ENCODE peak calls at places on chromosomes 7 and 10, in seven cellular contexts. W is Panc1, T is kidney, X is spleen, F is stomach, R is heart right ventricle, V is fibroblast of lung. L is an unnamed sample.

GRCh38 chr7:94973844-94974243 is 66.5 kb downstream of the PPP1R9A start:
- DNase-seq in W (no peak), T (no peak), X (no peak), F (no peak), R (no peak), V (no peak), L (no peak)

GRCh38 chr7:94662548-94662947 is 6.6 kb upstream of the SGCE start:
- DNase-seq in W (no peak), T (no peak), X (no peak), F (no peak), R (no peak), V (no peak), L (no peak)

GRCh38 chr7:106704000-106704840 is 43.3 kb upstream of the CCDC71L start:
- DNase-seq in W (no peak), T (no peak), X (no peak), F (no peak), R (no peak), V (no peak), L (no peak)

GRCh38 chr10:14670551-14671240 is 104.0 kb downstream of the FAM107B start:
- DNase-seq in W (no peak), T (no peak), X (no peak), F (no peak), R (no peak), V (no peak), L (peak; percentile 72)

GRCh38 chr7:40808409-40808942 is 673.7 kb downstream of the SUGCT start:
- DNase-seq in W (no peak), T (peak; percentile 73), X (no peak), F (no peak), R (no peak), V (peak; percentile 96), L (no peak)

GRCh38 chr10:73577788-73578187 is 13.4 kb downstream of the USP54 start:
- DNase-seq in W (no peak), T (no peak), X (no peak), F (peak; percentile 83), R (peak; percentile 26), V (peak; percentile 86), L (peak; percentile 95)

GRCh38 chr10:21297525-21298383 is 227.7 kb downstream of the SKIDA1 start:
- DNase-seq in W (no peak), T (no peak), X (no peak), F (no peak), R (no peak), V (no peak), L (no peak)

GRCh38 chr10:120513307-120513706 is 56.3 kb downstream of the PLPP4 start:
- DNase-seq in W (no peak), T (no peak), X (no peak), F (no peak), R (no peak), V (no peak), L (no peak)

GRCh38 chr10:99672884-99673283 is 13.6 kb downstream of the ENTPD7 start:
- DNase-seq in W (no peak), T (no peak), X (no peak), F (no peak), R (no peak), V (peak; percentile 55), L (no peak)

GRCh38 chr7:26439502-26440252 is 148.0 kb downstream of the SNX10 start:
- DNase-seq in W (no peak), T (no peak), X (no peak), F (no peak), R (no peak), V (no peak), L (no peak)

GRCh38 chr10:103204353-103205255 is 11.5 kb upstream of the NT5C2 start:
- DNase-seq in W (no peak), T (no peak), X (no peak), F (no peak), R (no peak), V (no peak), L (no peak)

GRCh38 chr7:122944682-122945303 is 50.7 kb downstream of the TAS2R16 start:
- DNase-seq in W (no peak), T (no peak), X (no peak), F (no peak), R (no peak), V (peak; percentile 63), L (no peak)
- TF ChIP-seq CTCF in W (no peak), T (no peak), X (no peak), F (no peak), R (no peak), V (no peak), L (no peak)

GRCh38 chr10:27743736-27744477 is 1.7 kb downstream of the MKX start:
- DNase-seq in W (no peak), T (no peak), X (no peak), F (no peak), R (no peak), V (no peak), L (peak; percentile 65)

GRCh38 chr10:27745719-27746363 is at the start of gene MKX:
- DNase-seq in W (no peak), T (peak; percentile 80), X (no peak), F (peak; percentile 44), R (no peak), V (peak; percentile 56), L (peak; percentile 87)

GRCh38 chr10:27744478-27745379 is 890 bp downstream of the MKX start:
- DNase-seq in W (no peak), T (peak; percentile 66), X (peak; percentile 76), F (peak; percentile 28), R (no peak), V (peak; percentile 53), L (peak; percentile 72)

GRCh38 chr10:27746364-27747095 is 911 bp upstream of the MKX start:
- DNase-seq in W (no peak), T (no peak), X (no peak), F (no peak), R (no peak), V (no peak), L (no peak)

GRCh38 chr10:27745380-27745718 is 270 bp downstream of the MKX start:
- DNase-seq in W (no peak), T (no peak), X (peak; percentile 74), F (no peak), R (no peak), V (no peak), L (peak; percentile 65)
- H3K27ac ChIP-seq in W (no peak overlapping the region), T (no peak overlapping the region), X (no peak overlapping the region), F (no peak overlapping the region), R (no peak overlapping the region), V (no peak overlapping the region), L (peak overlapping the region; percentile 98)

GRCh38 chr10:119478111-119479047 is 64.1 kb downstream of the RGS10 start:
- DNase-seq in W (no peak), T (no peak), X (peak; percentile 88), F (no peak), R (no peak), V (no peak), L (no peak)
- TF ChIP-seq CTCF in W (no peak), T (no peak), X (no peak), F (no peak), R (no peak), V (no peak), L (no peak)

GRCh38 chr10:23516530-23516929 is 77.7 kb downstream of the OTUD1 start:
- DNase-seq in W (no peak), T (no peak), X (no peak), F (no peak), R (no peak), V (peak; percentile 6), L (no peak)

GRCh38 chr10:23517155-23517554 is 78.3 kb downstream of the OTUD1 start:
- DNase-seq in W (no peak), T (no peak), X (no peak), F (no peak), R (no peak), V (no peak), L (no peak)

GRCh38 chr10:23514321-23514720 is 75.4 kb downstream of the OTUD1 start:
- DNase-seq in W (no peak), T (no peak), X (no peak), F (no peak), R (no peak), V (no peak), L (no peak)

DNA sequence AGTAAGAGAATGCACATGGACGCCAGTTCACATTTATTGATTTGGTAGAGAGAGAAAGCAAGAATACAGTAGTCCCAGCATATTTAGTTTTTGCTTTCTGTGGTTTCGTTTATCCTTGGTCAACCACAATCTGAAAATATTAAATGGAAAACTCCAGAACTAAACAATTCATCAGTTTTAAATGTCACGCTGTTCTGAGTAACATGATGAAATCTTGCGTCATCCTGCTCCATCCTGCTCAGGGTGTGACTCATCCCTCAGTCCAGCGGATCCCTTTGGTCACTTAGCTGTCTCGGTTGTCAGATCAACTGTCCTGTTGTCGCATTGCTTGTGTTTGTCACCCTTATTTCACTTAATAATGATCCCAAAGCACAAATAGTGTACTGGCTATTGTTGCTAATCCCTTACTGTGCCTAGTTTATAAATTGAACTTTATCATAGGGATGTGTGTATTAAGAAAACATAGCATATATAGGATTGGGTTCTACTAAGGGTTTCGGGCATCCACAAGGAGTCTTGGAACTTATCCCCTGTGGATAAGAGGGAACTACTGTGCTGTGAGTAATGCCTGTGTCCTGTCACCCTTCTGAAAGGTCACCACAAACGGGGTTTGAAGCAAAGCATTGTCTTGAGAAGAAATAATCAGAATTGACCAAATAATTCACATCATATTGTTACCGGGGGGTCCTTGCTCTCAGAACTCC is 73.6 kb downstream of the OTUD1 start:
- DNase-seq in W (no peak), T (no peak), X (no peak), F (no peak), R (no peak), V (peak; percentile 2), L (no peak)
- H3K27ac ChIP-seq in W (no peak overlapping the region), T (no peak overlapping the region), X (no peak overlapping the region), F (no peak overlapping the region), R (no peak overlapping the region), V (no peak overlapping the region), L (no peak overlapping the region)

GRCh38 chr10:79156334-79157274 is 87.8 kb downstream of the ZMIZ1 start:
- DNase-seq in W (no peak), T (no peak), X (no peak), F (no peak), R (no peak), V (no peak), L (no peak)

GRCh38 chr10:79158004-79158340 is 89.2 kb downstream of the ZMIZ1 start:
- DNase-seq in W (no peak), T (no peak), X (no peak), F (no peak), R (no peak), V (no peak), L (no peak)

GRCh38 chr10:79153753-79154152 is 85.0 kb downstream of the ZMIZ1 start:
- DNase-seq in W (no peak), T (no peak), X (no peak), F (no peak), R (peak; percentile 84), V (no peak), L (no peak)

GRCh38 chr10:79158402-79159097 is 89.8 kb downstream of the ZMIZ1 start:
- DNase-seq in W (no peak), T (no peak), X (no peak), F (no peak), R (no peak), V (no peak), L (no peak)

GRCh38 chr10:79155301-79156081 is 86.7 kb downstream of the ZMIZ1 start:
- DNase-seq in W (no peak), T (no peak), X (peak; percentile 86), F (no peak), R (peak; percentile 57), V (peak; percentile 52), L (peak; percentile 79)
- TF ChIP-seq CTCF in W (no peak), T (no peak), X (no peak), F (no peak), R (peak; percentile 20), V (no peak), L (no peak)

L was measured in sigmoid colon.